ENCODE peak calls at places on chromosomes 12 and 14, in six cellular contexts. A is mesothelial cell of epicardium, O is IMR-90, R is mammary epithelial cell, L is activated T-cell treated with anti-CD3 and anti-CD28 coated beads for 1 hour, B is HuH-7.5. N is an unnamed sample.

GRCh38 chr14:35405304-35405996 is 901 bp upstream of the NFKBIA start:
- DNase-seq in R (no peak), B (no peak), L (no peak), O (no peak), A (no peak), N (peak; percentile 42)

GRCh38 chr14:88248606-88249005 is 74.5 kb downstream of the KCNK10 start:
- DNase-seq in O (no peak), B (no peak), L (no peak), R (no peak), A (no peak), N (peak; percentile 27)

GRCh38 chr14:105844047-105844630 is 317.8 kb downstream of the TMEM121 start:
- DNase-seq in A (no peak), R (no peak), L (no peak), O (no peak), B (no peak), N (no peak)

GRCh38 chr12:127388985-127389384 is 878.0 kb upstream of the TMEM132C start:
- DNase-seq in L (no peak), O (no peak), A (no peak), R (peak; percentile 77), B (no peak), N (peak; percentile 19)

GRCh38 chr12:131833896-131834641 is 5.9 kb downstream of the MMP17 start:
- DNase-seq in L (no peak), O (peak; percentile 37), B (no peak), R (no peak), A (no peak), N (peak; percentile 40)

GRCh38 chr12:122861586-122861970 is 26.3 kb downstream of the HIP1R start:
- DNase-seq in O (no peak), B (no peak), L (no peak), A (peak; percentile 37), R (no peak), N (no peak)

GRCh38 chr14:91138511-91139359 is 24.9 kb downstream of the DGLUCY start:
- DNase-seq in A (no peak), L (no peak), B (peak; percentile 26), R (peak; percentile 20), O (no peak), N (peak; percentile 47)

GRCh38 chr12:84658877-84659276 is 253.7 kb downstream of the SLC6A15 start:
- DNase-seq in O (no peak), L (no peak), B (no peak), A (no peak), R (no peak), N (no peak)